ENCODE peak calls at places on chromosomes 11 and 22, in nine cellular contexts. R, X, L, C, E, A, S, M and K are unnamed samples.

GRCh38 chr11:86152006-86152862 is 83.3 kb upstream of the PICALM start:
- DNase-seq in R (peak), X (no peak), L (no peak), C (no peak), E (no peak), A (no peak), S (no peak), M (no peak), K (no peak)

GRCh38 chr11:88414385-88414861 is 76.9 kb upstream of the CTSC start:
- DNase-seq in R (no peak), X (no peak), L (no peak), C (peak), E (no peak), A (no peak), S (no peak), M (no peak), K (no peak)

GRCh38 chr22:43817402-43817801 is 5.3 kb upstream of the EFCAB6 start:
- DNase-seq in R (no peak), X (no peak), L (no peak), C (no peak), E (no peak), A (no peak), S (no peak), M (no peak), K (peak)

GRCh38 chr11:68835749-68836148 is 6.0 kb downstream of the CPT1A start:
- DNase-seq in R (no peak), X (no peak), L (peak), C (no peak), E (no peak), A (no peak), S (no peak), M (no peak), K (no peak)

GRCh38 chr11:61737636-61738386 is 14.6 kb upstream of the MYRF start:
- DNase-seq in R (no peak), X (no peak), L (no peak), C (no peak), E (no peak), A (no peak), S (no peak), M (no peak), K (no peak)

GRCh38 chr11:120303004-120303637 is 22.0 kb upstream of the TLCD5 start:
- DNase-seq in R (no peak), X (peak), L (peak), C (peak), E (peak), A (peak), S (peak), M (peak), K (no peak)

GRCh38 chr11:80383655-80384054 is 942.8 kb upstream of the TENM4 start:
- DNase-seq in R (no peak), X (no peak), L (no peak), C (peak), E (no peak), A (no peak), S (no peak), M (peak), K (no peak)

GRCh38 chr11:73999581-74000306 is 9.1 kb downstream of the UCP3 start:
- DNase-seq in R (no peak), X (no peak), L (no peak), C (no peak), E (no peak), A (no peak), S (no peak), M (no peak), K (no peak)

GRCh38 chr11:99260696-99261095 is 239.9 kb downstream of the CNTN5 start:
- DNase-seq in R (no peak), X (no peak), L (no peak), C (no peak), E (no peak), A (peak), S (no peak), M (no peak), K (no peak)

GRCh38 chr22:43823353-43823908 is 11.3 kb upstream of the EFCAB6 start:
- DNase-seq in R (no peak), X (no peak), L (peak), C (no peak), E (no peak), A (peak), S (peak), M (no peak), K (peak)

GRCh38 chr11:77193915-77194830 is 66.1 kb downstream of the MYO7A start:
- DNase-seq in R (no peak), X (no peak), L (no peak), C (no peak), E (no peak), A (no peak), S (no peak), M (no peak), K (no peak)

GRCh38 chr11:103633037-103633788 is 403.2 kb upstream of the DDI1 start:
- DNase-seq in R (no peak), X (no peak), L (no peak), C (no peak), E (no peak), A (peak), S (no peak), M (no peak), K (no peak)

GRCh38 chr11:32881286-32881685 is 11.3 kb upstream of the QSER1 start:
- DNase-seq in R (no peak), X (no peak), L (no peak), C (no peak), E (no peak), A (no peak), S (no peak), M (no peak), K (no peak)

GRCh38 chr11:6315811-6316425 is 4.4 kb downstream of the CAVIN3 start:
- DNase-seq in R (peak), X (no peak), L (peak), C (peak), E (no peak), A (peak), S (peak), M (peak), K (no peak)

GRCh38 chr11:65103476-65103875 is 7.5 kb downstream of the VPS51 start:
- DNase-seq in R (no peak), X (no peak), L (no peak), C (no peak), E (no peak), A (no peak), S (no peak), M (no peak), K (no peak)

GRCh38 chr22:46049726-46050450 is 72.9 kb upstream of the WNT7B start:
- DNase-seq in R (peak), X (no peak), L (peak), C (peak), E (no peak), A (no peak), S (no peak), M (no peak), K (no peak)

GRCh38 chr22:46046299-46046685 is 69.3 kb upstream of the WNT7B start:
- DNase-seq in R (no peak), X (no peak), L (no peak), C (peak), E (no peak), A (no peak), S (no peak), M (no peak), K (no peak)

GRCh38 chr22:46047226-46047625 is 70.3 kb upstream of the WNT7B start:
- DNase-seq in R (peak), X (no peak), L (peak), C (no peak), E (no peak), A (no peak), S (no peak), M (no peak), K (no peak)

GRCh38 chr22:46045459-46046298 is 68.7 kb upstream of the WNT7B start:
- DNase-seq in R (no peak), X (no peak), L (peak), C (peak), E (no peak), A (no peak), S (no peak), M (no peak), K (no peak)

DNA sequence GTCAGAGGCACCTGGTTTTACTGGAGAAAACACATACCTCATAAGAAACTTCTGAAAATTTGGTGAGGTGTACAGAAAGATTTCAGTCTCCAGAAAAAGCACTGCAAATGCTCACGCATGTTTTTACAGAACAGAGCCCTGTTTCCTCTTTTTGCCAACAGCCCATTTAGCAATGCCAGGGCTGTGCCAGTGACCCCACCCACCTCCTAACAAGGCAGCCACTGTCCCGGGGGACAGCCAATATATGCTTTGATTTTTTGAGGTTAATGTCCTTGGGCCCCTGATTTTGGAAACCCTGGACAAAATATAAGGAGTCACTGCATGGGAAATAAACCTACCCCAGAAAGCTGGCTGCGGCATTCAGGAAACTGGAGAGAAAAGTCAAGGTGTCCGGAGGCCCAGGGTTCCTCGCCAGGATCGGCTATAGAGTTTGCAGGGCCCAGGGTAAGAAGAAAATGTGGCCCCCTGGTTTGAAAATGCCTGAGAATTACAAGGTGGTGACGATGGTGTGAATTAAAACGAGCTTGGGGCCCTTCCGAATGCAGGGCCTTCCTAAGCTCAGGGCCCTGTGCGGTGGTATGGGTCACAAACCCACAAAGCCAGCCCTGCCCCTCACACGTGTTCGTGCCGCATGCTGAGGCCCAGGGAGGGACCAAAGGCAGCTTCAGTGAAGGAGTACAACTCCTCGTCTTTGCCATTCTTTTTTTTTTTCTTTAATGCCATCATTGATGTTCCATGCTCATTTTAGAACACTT is 71.1 kb upstream of the WNT7B start:
- DNase-seq in R (peak), X (no peak), L (peak), C (peak), E (no peak), A (no peak), S (no peak), M (no peak), K (no peak)
- TF ChIP-seq POLR2AphosphoS5 in R (no peak), X (no peak), L (no peak), C (no peak), E (no peak), A (no peak), S (no peak), M (no peak), K (no peak)

DNA sequence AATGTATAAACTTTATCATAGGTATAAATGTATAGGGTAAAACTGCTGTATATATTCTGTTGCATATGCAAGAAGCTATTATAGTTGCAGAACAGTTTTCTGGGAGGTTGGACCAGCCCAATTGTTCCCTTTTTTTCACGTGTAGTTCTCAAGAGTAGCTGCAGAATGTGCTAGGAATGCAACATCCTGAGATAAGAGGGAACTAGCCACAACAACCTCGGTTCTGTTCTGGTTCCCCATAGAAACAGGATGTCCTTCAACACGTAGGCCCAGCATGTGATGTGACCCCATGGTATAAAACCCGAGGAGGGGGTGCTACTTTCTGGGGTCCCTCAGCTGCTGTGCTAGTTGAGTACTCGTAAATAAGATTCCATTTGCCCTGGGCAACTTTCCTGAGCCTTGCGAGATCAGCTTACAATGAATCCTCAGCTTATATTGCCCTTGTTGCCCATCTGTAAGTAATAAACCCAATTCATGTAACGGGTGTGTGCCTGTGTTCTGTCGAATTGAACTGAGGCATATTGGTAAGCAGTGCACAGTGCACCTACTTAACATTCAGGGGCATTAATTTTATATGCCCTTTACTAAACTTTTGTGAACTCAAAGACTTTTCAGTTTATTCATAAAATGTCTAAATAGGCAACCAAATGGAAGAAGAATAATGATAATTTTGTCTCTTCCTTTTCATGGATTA is 23.0 kb upstream of the TRAF6 start:
- DNase-seq in R (no peak), X (no peak), L (no peak), C (no peak), E (no peak), A (peak), S (no peak), M (no peak), K (no peak)
- H3K27ac ChIP-seq in R (no peak), X (peak), L (no peak), C (no peak), E (no peak), A (no peak), S (no peak), M (no peak), K (no peak)

DNA sequence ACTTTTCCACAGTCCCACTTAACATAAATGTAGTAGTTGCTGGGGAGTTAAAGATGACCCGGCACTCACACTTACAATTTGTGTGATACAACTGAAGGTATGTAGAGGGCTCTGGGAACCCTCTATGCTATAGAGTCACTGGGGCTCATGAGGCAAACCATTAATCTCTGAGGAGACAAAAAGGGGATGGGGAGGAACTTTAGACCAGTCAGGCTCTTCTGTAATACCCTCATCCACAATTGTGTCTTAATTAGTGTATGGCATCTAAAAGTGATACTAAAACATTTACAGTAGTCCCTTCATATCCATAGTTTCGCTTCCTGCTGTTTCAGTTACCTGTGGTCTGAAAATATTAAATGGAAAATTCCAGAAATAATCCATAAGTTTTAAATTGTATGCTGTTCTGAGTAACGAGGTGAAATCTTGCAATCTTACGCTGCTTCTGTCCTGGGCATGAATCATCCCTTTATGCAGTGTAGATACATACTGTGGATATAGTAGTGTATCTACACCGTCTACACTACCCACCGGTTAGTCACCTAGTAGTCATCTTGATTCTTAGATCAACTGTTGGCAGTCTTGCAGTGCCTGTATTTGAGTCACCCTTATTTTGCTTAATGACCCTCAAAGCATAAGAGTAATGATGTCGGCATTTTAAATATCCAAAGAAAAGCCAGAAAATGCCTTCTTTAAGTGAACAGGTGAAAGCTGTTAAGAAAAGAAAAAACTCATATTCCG is 12.2 kb downstream of the CBL start:
- DNase-seq in R (no peak), X (no peak), L (no peak), C (no peak), E (peak), A (no peak), S (no peak), M (no peak), K (no peak)
- TF ChIP-seq POLR2AphosphoS5 in R (no peak), X (no peak), L (peak), C (no peak), E (peak), A (no peak), S (no peak), M (no peak), K (no peak)

GRCh38 chr11:121465709-121466062 is 12.9 kb upstream of the SORL1-AS1 start:
- DNase-seq in R (no peak), X (no peak), L (no peak), C (peak), E (no peak), A (no peak), S (no peak), M (no peak), K (no peak)

GRCh38 chr11:121471167-121471566 is 18.4 kb upstream of the SORL1-AS1 start:
- DNase-seq in R (no peak), X (no peak), L (no peak), C (no peak), E (no peak), A (no peak), S (no peak), M (no peak), K (no peak)

GRCh38 chr11:121466063-121466794 is 13.5 kb upstream of the SORL1-AS1 start:
- DNase-seq in R (peak), X (no peak), L (peak), C (peak), E (peak), A (peak), S (peak), M (peak), K (peak)

GRCh38 chr11:121469910-121470309 is 17.1 kb upstream of the SORL1-AS1 start:
- DNase-seq in R (no peak), X (no peak), L (no peak), C (no peak), E (no peak), A (no peak), S (no peak), M (no peak), K (no peak)

GRCh38 chr11:121467965-121468364 is 15.2 kb upstream of the SORL1-AS1 start:
- DNase-seq in R (no peak), X (no peak), L (no peak), C (no peak), E (no peak), A (no peak), S (no peak), M (peak), K (no peak)
- H3K27ac ChIP-seq in R (peak), X (no peak), L (no peak), C (no peak), E (peak), A (peak), S (no peak), M (peak), K (peak)

DNA sequence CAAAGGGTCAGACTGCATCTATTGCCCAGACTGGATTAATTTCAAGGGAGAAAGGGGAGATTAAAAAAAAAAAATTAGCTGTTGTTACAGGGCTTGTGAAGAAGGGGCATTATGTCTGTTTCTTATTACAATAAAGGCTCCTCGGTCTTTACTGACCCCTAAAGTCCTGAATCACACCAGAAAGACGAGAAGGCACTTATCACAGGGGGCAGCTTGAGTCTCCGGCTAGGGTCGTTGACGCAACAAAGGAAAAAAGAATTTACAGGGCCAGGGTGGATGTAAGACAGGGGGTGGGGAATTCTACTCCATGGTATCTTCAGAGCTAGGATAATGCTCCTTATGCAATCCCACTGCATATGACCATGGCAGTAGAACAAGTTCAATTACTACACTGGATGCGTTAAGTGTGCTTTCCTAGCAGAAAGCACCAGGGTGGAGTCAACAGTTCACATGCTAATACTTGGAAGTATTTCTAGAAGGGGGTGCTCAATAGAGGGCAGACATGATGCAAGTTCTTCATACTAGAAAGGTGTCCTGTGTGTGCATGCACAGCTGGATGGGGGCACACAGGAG is 16.5 kb downstream of the DDX17 start:
- DNase-seq in R (no peak), X (no peak), L (no peak), C (no peak), E (no peak), A (no peak), S (no peak), M (no peak), K (no peak)
- TF ChIP-seq POLR2AphosphoS5 in R (no peak), X (no peak), L (no peak), C (no peak), E (peak), A (no peak), S (peak), M (no peak), K (no peak)

GRCh38 chr11:108218912-108219783 is 3.3 kb downstream of the NPAT start:
- DNase-seq in R (no peak), X (no peak), L (no peak), C (no peak), E (no peak), A (peak), S (no peak), M (no peak), K (no peak)
- H3K27ac ChIP-seq in R (no peak), X (no peak), L (no peak), C (no peak), E (no peak), A (no peak), S (no peak), M (no peak), K (no peak)

DNA sequence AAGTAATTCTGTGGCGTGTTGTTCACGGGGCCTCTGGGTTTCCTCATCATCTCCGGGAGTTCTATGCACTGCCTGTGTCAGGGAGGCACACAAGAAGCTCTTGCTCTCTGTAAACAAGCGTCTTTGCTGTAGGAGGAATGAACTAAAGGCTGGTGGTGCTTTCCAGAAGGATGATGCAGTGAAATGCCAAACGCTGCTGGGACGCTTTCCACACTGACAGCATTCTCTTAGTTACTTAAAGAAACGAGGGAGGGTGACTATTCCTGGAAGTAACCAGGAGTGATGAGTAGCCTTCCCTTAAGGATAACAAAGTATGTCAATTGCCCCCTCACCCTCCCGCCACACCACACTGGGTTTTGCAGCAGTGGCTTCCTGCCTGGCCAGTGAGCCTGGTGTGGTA is 38.5 kb upstream of the NUP50 start:
- DNase-seq in R (no peak), X (no peak), L (no peak), C (no peak), E (no peak), A (no peak), S (no peak), M (no peak), K (no peak)
- TF ChIP-seq POLR2AphosphoS5 in R (no peak), X (no peak), L (peak), C (no peak), E (no peak), A (no peak), S (no peak), M (no peak), K (no peak)